ENCODE peak calls at places on chromosomes 16 and 17, in six cellular contexts. Z is fibroblast of the aortic adventitia; J is stimulated activated CD4-positive, alpha-beta T cell treated with anti-CD3 and anti-CD28 coated beads, Interleukin-4, amount 100 ng/mL, for 24 hours; U is dermis blood vessel endothelial cell; L is heart right ventricle; D is A673. Y is an unnamed sample.
A peak's percentile ranks its signal among the peaks of the same experiment; 100 is the strongest.

GRCh38 chr17:50363217-50364060 is 9.5 kb downstream of the MRPL27 start:
- DNase-seq in U (peak; percentile 57), Z (peak; percentile 52), L (no peak), D (peak; percentile 43), J (no peak), Y (no peak)

GRCh38 chr16:53849994-53850393 is 146.0 kb downstream of the FTO start:
- DNase-seq in J (no peak), D (no peak), U (no peak), L (no peak), Z (no peak), Y (no peak)

GRCh38 chr16:75931970-75932369 is 205.7 kb upstream of the CPHXL start:
- DNase-seq in D (peak; percentile 4), L (no peak), U (no peak), Z (no peak), J (no peak), Y (no peak)

GRCh38 chr16:14377326-14377725 is 252.7 kb downstream of the PARN start:
- DNase-seq in U (no peak), L (no peak), Z (peak; percentile 28), D (no peak), J (no peak), Y (no peak)

GRCh38 chr16:90019543-90020259 is 445 bp upstream of the DBNDD1 start:
- DNase-seq in J (peak; percentile 38), U (peak; percentile 39), L (no peak), Z (peak; percentile 47), D (peak; percentile 70), Y (peak; percentile 62)

GRCh38 chr16:10517868-10518267 is 62.5 kb downstream of the EMP2 start:
- DNase-seq in D (no peak), U (no peak), Z (no peak), L (no peak), J (no peak), Y (no peak)

GRCh38 chr17:50680126-50680525 is 27.6 kb downstream of the ANKRD40 start:
- DNase-seq in J (no peak), D (no peak), Z (no peak), L (no peak), U (no peak), Y (no peak)

GRCh38 chr17:42457107-42457787 is 1.4 kb upstream of the ATP6V0A1 start:
- DNase-seq in Z (no peak), J (no peak), D (no peak), U (peak; percentile 28), L (no peak), Y (no peak)

GRCh38 chr16:228151-228855 is 946 bp downstream of the LUC7L start:
- DNase-seq in J (no peak), D (no peak), L (no peak), Z (no peak), U (peak; percentile 41), Y (no peak)

GRCh38 chr16:21684199-21684598 is 20.4 kb downstream of the OTOA start:
- DNase-seq in D (peak; percentile 42), L (no peak), U (peak; percentile 17), Z (no peak), J (peak; percentile 27), Y (peak; percentile 51)

GRCh38 chr16:22235839-22236745 is 30.0 kb downstream of the EEF2K start:
- DNase-seq in U (no peak), D (no peak), Z (peak; percentile 65), L (no peak), J (no peak), Y (no peak)

GRCh38 chr16:799948-800833 is at the start of gene GNG13:
- DNase-seq in J (no peak), Z (no peak), U (no peak), D (no peak), L (no peak), Y (no peak)

GRCh38 chr17:82302991-82303943 is 14.1 kb downstream of the CD7 start:
- DNase-seq in L (no peak), Z (no peak), U (no peak), D (no peak), J (no peak), Y (peak; percentile 56)

GRCh38 chr17:57001541-57001940 is 23.6 kb downstream of the SCPEP1 start:
- DNase-seq in L (no peak), J (no peak), U (no peak), D (no peak), Z (no peak), Y (no peak)

GRCh38 chr16:72099377-72099818 is 5.8 kb downstream of the DHX38 start:
- DNase-seq in Z (peak; percentile 64), L (peak; percentile 34), D (peak; percentile 65), J (peak; percentile 53), U (peak; percentile 86), Y (peak; percentile 41)

GRCh38 chr16:88763502-88764053 is 21.4 kb downstream of the PIEZO1 start:
- DNase-seq in J (no peak), U (peak; percentile 66), L (no peak), Z (no peak), D (no peak), Y (no peak)

GRCh38 chr16:85357323-85357722 is 245.1 kb upstream of the CIBAR2 start:
- DNase-seq in J (no peak), U (no peak), Z (no peak), D (no peak), L (no peak), Y (no peak)

GRCh38 chr16:75566889-75567255 is 693 bp downstream of the GABARAPL2 start:
- DNase-seq in Z (no peak), J (peak; percentile 25), D (no peak), L (no peak), U (peak; percentile 31), Y (peak; percentile 23)

GRCh38 chr16:24609740-24610420 is 70.5 kb downstream of the RBBP6 start:
- DNase-seq in U (peak; percentile 81), J (peak; percentile 24), L (peak; percentile 11), D (peak; percentile 93), Z (peak; percentile 68), Y (peak; percentile 22)

GRCh38 chr16:83037884-83038283 is 411.1 kb downstream of the CDH13 start:
- DNase-seq in U (no peak), D (no peak), J (no peak), Z (no peak), L (no peak), Y (no peak)

GRCh38 chr17:19016881-19017280 is 12.3 kb upstream of the FAM83G start:
- DNase-seq in J (no peak), U (no peak), Z (no peak), D (no peak), L (no peak), Y (no peak)

GRCh38 chr16:20291807-20292206 is 35.5 kb downstream of the GP2 start:
- DNase-seq in D (no peak), Z (no peak), U (no peak), L (no peak), J (no peak), Y (no peak)

GRCh38 chr16:66420396-66420795 is 6.7 kb upstream of the BEAN1 start:
- DNase-seq in Z (no peak), U (no peak), J (no peak), D (no peak), L (no peak), Y (no peak)

GRCh38 chr17:81609541-81610353 is 27.2 kb downstream of the NPLOC4 start:
- DNase-seq in J (no peak), D (no peak), L (no peak), Z (no peak), U (no peak), Y (no peak)

GRCh38 chr17:69574257-69575197 is 160.0 kb downstream of the MAP2K6 start:
- DNase-seq in D (no peak), Z (peak; percentile 56), L (peak; percentile 17), J (no peak), U (peak; percentile 47), Y (no peak)

GRCh38 chr17:5123343-5124124 is 7.7 kb downstream of the USP6 start:
- DNase-seq in J (no peak), L (peak; percentile 3), Z (no peak), U (no peak), D (no peak), Y (no peak)

GRCh38 chr16:66399930-66400329 is 27.2 kb upstream of the BEAN1 start:
- DNase-seq in J (no peak), D (peak; percentile 92), Z (peak; percentile 67), L (peak; percentile 82), U (peak; percentile 84), Y (no peak)